ENCODE peak calls at places on chromosomes 2 and 18, in six cellular contexts. E is lung, U is body of pancreas, R is foreskin fibroblast, I is GM12865, F is cardiac muscle cell. B is an unnamed sample.

GRCh38 chr18:50594931-50595330 is 35.0 kb downstream of the MAPK4 start:
- DNase-seq in I (no peak), R (no peak), E (no peak), U (no peak), F (peak), B (no peak)

GRCh38 chr2:20421988-20422678 is 24.7 kb upstream of the RHOB start:
- DNase-seq in E (peak), F (peak), I (no peak), R (peak), U (peak), B (peak)

GRCh38 chr2:158825021-158825420 is 29.9 kb downstream of the DAPL1 start:
- DNase-seq in I (no peak), U (no peak), F (no peak), R (no peak), E (no peak), B (no peak)

GRCh38 chr2:104976603-104977120 is 61.2 kb upstream of the MRPS9 start:
- DNase-seq in R (no peak), I (peak), E (no peak), U (no peak), F (no peak), B (no peak)

GRCh38 chr18:27062802-27063201 is 122.3 kb downstream of the CHST9 start:
- DNase-seq in U (no peak), F (no peak), I (no peak), R (no peak), E (no peak), B (no peak)

GRCh38 chr2:158392683-158393082 is 63.9 kb downstream of the CCDC148 start:
- DNase-seq in R (no peak), U (no peak), I (no peak), E (no peak), F (no peak), B (no peak)

GRCh38 chr2:178796079-178796677 is 11.0 kb downstream of the TTN start:
- DNase-seq in E (no peak), U (no peak), I (peak), F (peak), R (peak), B (peak)

GRCh38 chr2:177244244-177244771 is 20.2 kb downstream of the NFE2L2 start:
- DNase-seq in E (no peak), I (no peak), R (no peak), F (no peak), U (no peak), B (no peak)

GRCh38 chr18:59056706-59057492 is 82.8 kb upstream of the SEC11C start:
- DNase-seq in R (peak), E (peak), U (peak), F (peak), I (peak), B (peak)

GRCh38 chr2:69683170-69683971 is 39.8 kb upstream of the AAK1 start:
- DNase-seq in I (no peak), F (peak), E (no peak), R (peak), U (peak), B (peak)

GRCh38 chr18:9987931-9988330 is 74.1 kb downstream of the VAPA start:
- DNase-seq in R (no peak), F (no peak), I (no peak), U (peak), E (peak), B (no peak)

GRCh38 chr18:2617974-2618373 is 37.6 kb upstream of the SMCHD1 start:
- DNase-seq in F (no peak), R (peak), E (no peak), U (no peak), I (no peak), B (peak)

GRCh38 chr18:62863629-62864028 is 148.3 kb downstream of the PHLPP1 start:
- DNase-seq in F (no peak), I (peak), E (no peak), U (no peak), R (peak), B (no peak)

GRCh38 chr2:152115952-152116351 is 17.1 kb upstream of the CACNB4 start:
- DNase-seq in I (no peak), E (no peak), U (no peak), R (no peak), F (no peak), B (no peak)

GRCh38 chr2:27922842-27923241 is 32.3 kb downstream of the BABAM2 start:
- DNase-seq in E (no peak), U (no peak), R (no peak), I (no peak), F (no peak), B (no peak)

GRCh38 chr18:45657357-45658335 is 42.4 kb downstream of the SLC14A2 start:
- DNase-seq in E (no peak), R (peak), F (no peak), I (no peak), U (no peak), B (no peak)

GRCh38 chr18:59899298-59900221 is at the start of gene PMAIP1:
- DNase-seq in E (peak), R (peak), I (peak), F (peak), U (peak), B (peak)

GRCh38 chr2:180324191-180324590 is 317.1 kb upstream of the CWC22 start:
- DNase-seq in E (no peak), U (no peak), F (peak), I (no peak), R (no peak), B (no peak)

GRCh38 chr2:36355157-36355889 is at the start of gene CRIM1:
- DNase-seq in I (peak), F (peak), U (peak), E (peak), R (peak), B (peak)

GRCh38 chr2:127700527-127701192 is 637 bp upstream of the SFT2D3 start:
- DNase-seq in U (peak), E (peak), I (peak), F (no peak), R (no peak), B (no peak)

GRCh38 chr2:4973973-4974372 is 718.2 kb upstream of the SOX11 start:
- DNase-seq in E (no peak), F (no peak), I (no peak), R (no peak), U (no peak), B (no peak)

GRCh38 chr2:235949567-235950472 is 218.4 kb downstream of the GBX2 start:
- DNase-seq in R (no peak), E (no peak), F (no peak), U (no peak), I (no peak), B (no peak)

GRCh38 chr2:104938226-104938941 is 84.5 kb downstream of the POU3F3 start:
- DNase-seq in I (peak), R (no peak), U (no peak), F (no peak), E (no peak), B (no peak)

GRCh38 chr2:239192456-239192855 is 208.4 kb downstream of the HDAC4 start:
- DNase-seq in E (no peak), R (no peak), U (peak), I (no peak), F (no peak), B (no peak)

GRCh38 chr2:10891391-10891790 is 20.3 kb upstream of the KCNF1 start:
- DNase-seq in U (no peak), E (no peak), R (no peak), I (no peak), F (no peak), B (no peak)

GRCh38 chr2:222360997-222361396 is 62.2 kb upstream of the PAX3 start:
- DNase-seq in R (no peak), I (no peak), U (no peak), F (no peak), E (no peak), B (no peak)

GRCh38 chr2:186459009-186459408 is 27.1 kb upstream of the ZC3H15 start:
- DNase-seq in I (peak), E (no peak), R (peak), F (peak), U (no peak), B (peak)

GRCh38 chr2:18047114-18047695 is 168.7 kb downstream of the KCNS3 start:
- DNase-seq in F (no peak), I (no peak), R (peak), E (no peak), U (no peak), B (no peak)

GRCh38 chr18:11983592-11983991 is 2.3 kb downstream of the IMPA2 start:
- DNase-seq in I (no peak), F (no peak), E (no peak), U (peak), R (no peak), B (no peak)

GRCh38 chr18:11119962-11120361 is 29.4 kb downstream of the PIEZO2 start:
- DNase-seq in E (no peak), F (peak), U (no peak), I (no peak), R (no peak), B (no peak)

GRCh38 chr2:202609381-202610145 is 25.2 kb upstream of the FAM117B start:
- DNase-seq in U (no peak), I (peak), R (peak), E (no peak), F (no peak), B (no peak)

GRCh38 chr2:221787561-221787960 is 215.5 kb upstream of the EPHA4 start:
- DNase-seq in E (no peak), I (no peak), R (no peak), F (no peak), U (no peak), B (no peak)

GRCh38 chr2:217482343-217482742 is 520.5 kb downstream of the TNS1 start:
- DNase-seq in U (no peak), I (no peak), F (no peak), E (no peak), R (peak), B (no peak)

GRCh38 chr2:217479626-217480025 is 523.2 kb downstream of the TNS1 start:
- DNase-seq in I (no peak), U (no peak), R (no peak), E (no peak), F (no peak), B (no peak)

GRCh38 chr2:217478831-217479435 is 523.9 kb downstream of the TNS1 start:
- DNase-seq in I (no peak), R (no peak), E (no peak), U (no peak), F (no peak), B (no peak)

GRCh38 chr2:217481577-217481976 is 521.2 kb downstream of the TNS1 start:
- DNase-seq in U (no peak), R (no peak), I (no peak), E (no peak), F (no peak), B (no peak)

GRCh38 chr2:217484046-217484445 is 518.7 kb downstream of the TNS1 start:
- DNase-seq in F (no peak), R (no peak), U (no peak), I (no peak), E (no peak), B (no peak)
- TF ChIP-seq CTCF in F (no peak), R (no peak), U (no peak), I (no peak), E (no peak), B (no peak)

GRCh38 chr2:214593723-214594122 is 182.9 kb downstream of the VWC2L start:
- DNase-seq in E (no peak), I (no peak), F (peak), R (peak), U (peak), B (peak)

GRCh38 chr2:214587442-214587841 is 176.6 kb downstream of the VWC2L start:
- DNase-seq in U (no peak), E (no peak), I (peak), F (no peak), R (no peak), B (no peak)

GRCh38 chr2:214591359-214591758 is 180.5 kb downstream of the VWC2L start:
- DNase-seq in I (no peak), F (no peak), U (no peak), E (no peak), R (no peak), B (no peak)
- TF ChIP-seq CTCF in I (no peak), F (no peak), U (no peak), E (no peak), R (peak), B (peak)

DNA sequence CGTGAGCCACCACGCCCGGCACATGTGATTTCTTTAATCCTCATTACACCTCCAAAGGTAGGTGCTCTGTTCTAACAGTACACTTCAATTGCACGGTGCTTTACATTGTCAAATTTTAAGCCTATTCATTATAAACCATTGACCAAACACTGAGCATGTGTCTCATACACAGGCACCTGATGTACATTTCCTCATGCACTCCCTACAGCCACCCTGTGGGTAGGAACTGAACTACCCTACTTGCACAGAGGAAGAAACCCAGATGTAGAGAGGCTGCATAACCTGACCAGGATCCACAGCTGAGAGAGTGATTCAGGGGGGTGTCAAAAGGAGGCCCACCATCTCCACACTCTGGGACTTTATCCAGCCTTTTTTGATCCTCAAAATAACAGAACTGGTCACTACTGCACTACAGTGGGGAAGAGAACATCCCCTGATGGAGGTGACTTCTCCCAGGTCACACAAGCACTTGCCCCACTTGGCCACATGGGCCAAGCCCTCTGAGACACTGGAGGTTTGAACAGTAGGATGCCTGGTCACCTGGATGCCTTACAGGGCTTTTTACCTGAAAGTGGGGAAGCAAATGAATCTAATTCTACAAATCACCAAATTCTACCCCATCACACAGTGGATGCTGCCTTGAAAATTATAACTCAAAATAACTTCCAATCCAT is 6.9 kb upstream of the DPYSL5 start:
- DNase-seq in E (no peak), I (peak), R (no peak), U (no peak), F (no peak), B (no peak)
- TF ChIP-seq CTCF in E (no peak), I (no peak), R (peak), U (no peak), F (no peak), B (peak)

GRCh38 chr2:16034151-16034974 is 94.0 kb downstream of the MYCN start:
- DNase-seq in I (no peak), E (no peak), U (no peak), R (no peak), F (no peak), B (no peak)
- TF ChIP-seq CTCF in I (peak), E (no peak), U (no peak), R (no peak), F (no peak), B (no peak)

GRCh38 chr2:26462511-26463251 is 15.2 kb downstream of the OTOF start:
- DNase-seq in E (no peak), I (no peak), U (peak), R (peak), F (peak), B (no peak)
- TF ChIP-seq CTCF in E (no peak), I (peak), U (peak), R (peak), F (peak), B (peak)

B was measured in astrocyte of the cerebellum.